ENCODE peak calls at places on chromosome 13, in five cellular contexts. C is KG1, A is Peyer's patch, V is GM23338, P is GDM1. H is an unnamed sample.

GRCh38 chr13:90154311-90154960 is 1193.1 kb upstream of the MIR17HG start:
- DNase-seq in C (no peak), A (no peak), V (no peak), P (no peak), H (no peak)

GRCh38 chr13:24146961-24147569 is 13.5 kb upstream of the SPATA13 start:
- DNase-seq in C (no peak), A (no peak), V (no peak), P (no peak), H (no peak)

GRCh38 chr13:29674532-29674931 is 79.0 kb upstream of the SLC7A1 start:
- DNase-seq in C (no peak), A (no peak), V (no peak), P (no peak), H (no peak)

GRCh38 chr13:92694047-92694446 is 532.6 kb upstream of the GPC6 start:
- DNase-seq in C (no peak), A (no peak), V (no peak), P (no peak), H (no peak)

GRCh38 chr13:20506676-20507075 is 19.0 kb downstream of the CRYL1 start:
- DNase-seq in C (no peak), A (no peak), V (no peak), P (no peak), H (no peak)

GRCh38 chr13:110774051-110774450 is 60.6 kb downstream of the ING1 start:
- DNase-seq in C (no peak), A (no peak), V (no peak), P (no peak), H (no peak)

GRCh38 chr13:54185785-54186184 is 1157.2 kb downstream of the OLFM4 start:
- DNase-seq in C (no peak), A (no peak), V (peak; percentile 88), P (no peak), H (no peak)

GRCh38 chr13:84607614-84608013 is 725.3 kb upstream of the SLITRK1 start:
- DNase-seq in C (no peak), A (no peak), V (no peak), P (no peak), H (no peak)

GRCh38 chr13:51583469-51583874 is 790 bp upstream of the WDFY2 start:
- DNase-seq in C (no peak), A (no peak), V (no peak), P (no peak), H (no peak)

GRCh38 chr13:98343461-98343860 is 166.4 kb upstream of the RNF113B start:
- DNase-seq in C (no peak), A (no peak), V (no peak), P (no peak), H (no peak)

GRCh38 chr13:114118763-114119123 is 13.7 kb downstream of the RASA3 start:
- DNase-seq in C (no peak), A (no peak), V (no peak), P (no peak), H (peak; percentile 60)

GRCh38 chr13:74372511-74372910 is 238.3 kb upstream of the KLF12 start:
- DNase-seq in C (no peak), A (no peak), V (no peak), P (no peak), H (no peak)